ENCODE peak calls at places on chromosomes 13 and 19, in nine cellular contexts. One of them, this sample, is unnamed.

GRCh38 chr19:55581145-55581827 is 638 bp upstream of the ZNF579 start:
- DNase-seq in A549: peak; percentile 60
- DNase-seq in IMR-90: no peak
- DNase-seq in endothelial cell of umbilical vein: no peak
- DNase-seq in lower leg skin: no peak
- DNase-seq in breast epithelium: no peak
- DNase-seq in stomach: peak; percentile 40
- DNase-seq in esophagus muscularis mucosa: no peak
- DNase-seq in uterus: no peak
- DNase-seq in this sample: no peak

GRCh38 chr19:45764947-45765346 is 4.1 kb downstream of the SIX5 start:
- DNase-seq in A549: no peak
- DNase-seq in IMR-90: no peak
- DNase-seq in endothelial cell of umbilical vein: no peak
- DNase-seq in lower leg skin: no peak
- DNase-seq in breast epithelium: no peak
- DNase-seq in stomach: no peak
- DNase-seq in esophagus muscularis mucosa: no peak
- DNase-seq in uterus: peak; percentile 22
- DNase-seq in this sample: no peak

GRCh38 chr19:15672580-15673175 is at the start of gene CYP4F12:
- DNase-seq in A549: peak; percentile 84
- DNase-seq in IMR-90: no peak
- DNase-seq in endothelial cell of umbilical vein: no peak
- DNase-seq in lower leg skin: peak; percentile 83
- DNase-seq in breast epithelium: peak; percentile 67
- DNase-seq in stomach: peak; percentile 84
- DNase-seq in esophagus muscularis mucosa: peak; percentile 94
- DNase-seq in uterus: peak; percentile 92
- DNase-seq in this sample: peak; percentile 91

GRCh38 chr13:78675112-78675511 is 16.2 kb upstream of the OBI1 start:
- DNase-seq in A549: no peak
- DNase-seq in IMR-90: no peak
- DNase-seq in endothelial cell of umbilical vein: no peak
- DNase-seq in lower leg skin: no peak
- DNase-seq in breast epithelium: no peak
- DNase-seq in stomach: no peak
- DNase-seq in esophagus muscularis mucosa: no peak
- DNase-seq in uterus: no peak
- DNase-seq in this sample: no peak

GRCh38 chr19:47637550-47637949 is 28.6 kb downstream of the BICRA start:
- DNase-seq in A549: no peak
- DNase-seq in IMR-90: no peak
- DNase-seq in endothelial cell of umbilical vein: no peak
- DNase-seq in lower leg skin: no peak
- DNase-seq in breast epithelium: no peak
- DNase-seq in stomach: no peak
- DNase-seq in esophagus muscularis mucosa: no peak
- DNase-seq in uterus: no peak
- DNase-seq in this sample: no peak

GRCh38 chr13:24176351-24177101 is 16.0 kb downstream of the SPATA13 start:
- DNase-seq in A549: no peak
- DNase-seq in IMR-90: no peak
- DNase-seq in endothelial cell of umbilical vein: peak; percentile 88
- DNase-seq in lower leg skin: no peak
- DNase-seq in breast epithelium: no peak
- DNase-seq in stomach: no peak
- DNase-seq in esophagus muscularis mucosa: no peak
- DNase-seq in uterus: no peak
- DNase-seq in this sample: no peak

GRCh38 chr19:16258440-16258903 is 60.8 kb downstream of the AP1M1 start:
- DNase-seq in A549: no peak
- DNase-seq in IMR-90: no peak
- DNase-seq in endothelial cell of umbilical vein: peak; percentile 94
- DNase-seq in lower leg skin: peak; percentile 68
- DNase-seq in breast epithelium: no peak
- DNase-seq in stomach: peak; percentile 68
- DNase-seq in esophagus muscularis mucosa: peak; percentile 94
- DNase-seq in uterus: peak; percentile 46
- DNase-seq in this sample: peak; percentile 82

GRCh38 chr19:56720281-56720680 is 48.7 kb upstream of the ZNF835 start:
- DNase-seq in A549: no peak
- DNase-seq in IMR-90: no peak
- DNase-seq in endothelial cell of umbilical vein: no peak
- DNase-seq in lower leg skin: no peak
- DNase-seq in breast epithelium: no peak
- DNase-seq in stomach: no peak
- DNase-seq in esophagus muscularis mucosa: no peak
- DNase-seq in uterus: peak; percentile 19
- DNase-seq in this sample: no peak

GRCh38 chr19:27909185-27909840 is 1303.6 kb downstream of the UQCRFS1 start:
- DNase-seq in A549: no peak
- DNase-seq in IMR-90: no peak
- DNase-seq in endothelial cell of umbilical vein: no peak
- DNase-seq in lower leg skin: no peak
- DNase-seq in breast epithelium: no peak
- DNase-seq in stomach: no peak
- DNase-seq in esophagus muscularis mucosa: no peak
- DNase-seq in uterus: no peak
- DNase-seq in this sample: no peak

GRCh38 chr13:32581177-32581786 is 5.0 kb upstream of the PDS5B start:
- DNase-seq in A549: no peak
- DNase-seq in IMR-90: peak; percentile 47
- DNase-seq in endothelial cell of umbilical vein: peak; percentile 26
- DNase-seq in lower leg skin: no peak
- DNase-seq in breast epithelium: no peak
- DNase-seq in stomach: no peak
- DNase-seq in esophagus muscularis mucosa: no peak
- DNase-seq in uterus: no peak
- DNase-seq in this sample: no peak

GRCh38 chr13:78604782-78605611 is 1.6 kb upstream of the POU4F1 start:
- DNase-seq in A549: peak; percentile 61
- DNase-seq in IMR-90: peak; percentile 8
- DNase-seq in endothelial cell of umbilical vein: no peak
- DNase-seq in lower leg skin: no peak
- DNase-seq in breast epithelium: no peak
- DNase-seq in stomach: no peak
- DNase-seq in esophagus muscularis mucosa: no peak
- DNase-seq in uterus: no peak
- DNase-seq in this sample: no peak

DNA sequence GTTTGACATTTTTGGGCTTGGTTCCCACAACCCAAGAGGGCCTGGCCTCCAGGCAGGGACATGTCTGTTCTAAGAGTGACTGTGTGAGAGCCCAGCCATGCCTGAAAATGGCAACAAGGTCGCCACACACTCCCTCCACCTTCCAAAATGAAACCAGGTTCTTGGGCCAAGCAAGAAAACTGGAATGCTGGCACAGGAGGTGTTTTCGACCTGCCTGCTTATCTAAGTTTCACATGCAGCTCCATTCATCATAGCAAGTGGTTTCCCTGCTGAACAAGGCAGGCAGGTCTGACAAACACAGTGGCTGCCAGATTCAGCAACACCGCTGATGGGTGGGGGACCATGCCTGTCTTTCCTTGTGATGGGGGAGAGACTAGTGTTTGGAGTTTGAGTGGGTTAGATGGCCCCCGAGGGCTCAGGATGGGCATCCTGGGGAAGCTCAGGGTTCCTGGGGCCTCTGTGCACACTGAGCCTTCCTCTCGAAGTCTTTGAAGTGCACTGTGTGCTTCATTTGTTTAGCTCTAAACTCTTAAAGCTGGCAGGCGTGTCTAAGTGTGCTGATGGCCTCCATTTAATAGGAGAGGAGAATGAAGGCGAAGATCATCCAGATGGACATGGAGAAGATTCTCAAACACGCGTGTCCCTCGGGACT is 17.9 kb upstream of the GAS6 start:
- DNase-seq in A549: no peak
- DNase-seq in IMR-90: no peak
- DNase-seq in endothelial cell of umbilical vein: peak; percentile 82
- DNase-seq in lower leg skin: peak; percentile 34
- DNase-seq in breast epithelium: no peak
- DNase-seq in stomach: peak; percentile 73
- DNase-seq in esophagus muscularis mucosa: peak; percentile 91
- DNase-seq in uterus: no peak
- DNase-seq in this sample: peak; percentile 74
- H3K4me3 ChIP-seq in A549: no peak overlapping the region
- H3K4me3 ChIP-seq in IMR-90: no peak overlapping the region
- H3K4me3 ChIP-seq in endothelial cell of umbilical vein: no peak overlapping the region
- H3K4me3 ChIP-seq in lower leg skin: no peak overlapping the region
- H3K4me3 ChIP-seq in breast epithelium: no peak overlapping the region
- H3K4me3 ChIP-seq in stomach: no peak overlapping the region
- H3K4me3 ChIP-seq in esophagus muscularis mucosa: no peak overlapping the region
- H3K4me3 ChIP-seq in uterus: no peak overlapping the region
- H3K4me3 ChIP-seq in this sample: no peak overlapping the region

DNA sequence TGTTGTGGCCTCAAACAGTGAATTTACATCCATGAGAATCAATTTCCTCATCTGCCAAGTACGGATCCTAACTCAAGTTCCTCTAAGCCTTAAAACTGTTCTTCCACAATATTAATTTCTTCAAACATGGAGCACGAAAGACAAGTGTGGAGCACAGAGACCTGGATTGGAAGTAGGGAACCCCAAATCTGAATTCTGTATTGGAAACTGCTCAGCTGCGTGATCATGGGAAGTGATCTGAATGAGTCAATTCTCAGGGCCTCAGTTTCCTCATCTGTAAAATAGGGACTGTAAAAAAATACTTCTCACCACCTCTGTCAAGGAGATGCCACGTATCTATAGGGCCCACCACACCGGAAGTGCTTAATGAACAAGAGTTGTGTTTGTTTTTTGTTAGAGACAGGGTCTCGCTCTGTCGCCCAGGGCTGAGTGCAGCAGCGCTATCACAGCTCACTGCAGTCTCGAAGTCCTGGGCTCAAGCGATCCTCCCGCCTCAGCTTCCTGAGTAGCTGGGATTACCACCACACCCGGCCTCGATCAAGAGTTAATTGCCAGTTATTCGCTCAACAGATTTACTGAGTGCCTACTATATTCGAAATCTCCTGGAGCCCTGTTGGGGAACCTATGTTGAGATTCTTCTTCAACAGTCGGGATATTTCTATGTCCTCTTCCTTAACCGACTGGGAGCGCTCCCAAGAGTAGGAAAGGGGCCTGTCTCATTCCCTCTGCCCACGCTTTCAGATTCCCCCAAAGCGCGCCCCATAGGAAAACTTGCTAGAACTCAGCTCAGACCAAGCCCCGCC is 1.6 kb downstream of the SERTAD3 start:
- DNase-seq in A549: no peak
- DNase-seq in IMR-90: no peak
- DNase-seq in endothelial cell of umbilical vein: no peak
- DNase-seq in lower leg skin: no peak
- DNase-seq in breast epithelium: no peak
- DNase-seq in stomach: no peak
- DNase-seq in esophagus muscularis mucosa: no peak
- DNase-seq in uterus: no peak
- DNase-seq in this sample: no peak
- TF ChIP-seq POLR2A in A549: no peak
- TF ChIP-seq POLR2A in IMR-90: peak; percentile 74
- TF ChIP-seq POLR2A in endothelial cell of umbilical vein: no peak
- TF ChIP-seq POLR2A in lower leg skin: no peak
- TF ChIP-seq POLR2A in breast epithelium: no peak
- TF ChIP-seq POLR2A in stomach: no peak
- TF ChIP-seq POLR2A in esophagus muscularis mucosa: no peak
- TF ChIP-seq POLR2A in uterus: no peak
- TF ChIP-seq POLR2A in this sample: no peak

DNA sequence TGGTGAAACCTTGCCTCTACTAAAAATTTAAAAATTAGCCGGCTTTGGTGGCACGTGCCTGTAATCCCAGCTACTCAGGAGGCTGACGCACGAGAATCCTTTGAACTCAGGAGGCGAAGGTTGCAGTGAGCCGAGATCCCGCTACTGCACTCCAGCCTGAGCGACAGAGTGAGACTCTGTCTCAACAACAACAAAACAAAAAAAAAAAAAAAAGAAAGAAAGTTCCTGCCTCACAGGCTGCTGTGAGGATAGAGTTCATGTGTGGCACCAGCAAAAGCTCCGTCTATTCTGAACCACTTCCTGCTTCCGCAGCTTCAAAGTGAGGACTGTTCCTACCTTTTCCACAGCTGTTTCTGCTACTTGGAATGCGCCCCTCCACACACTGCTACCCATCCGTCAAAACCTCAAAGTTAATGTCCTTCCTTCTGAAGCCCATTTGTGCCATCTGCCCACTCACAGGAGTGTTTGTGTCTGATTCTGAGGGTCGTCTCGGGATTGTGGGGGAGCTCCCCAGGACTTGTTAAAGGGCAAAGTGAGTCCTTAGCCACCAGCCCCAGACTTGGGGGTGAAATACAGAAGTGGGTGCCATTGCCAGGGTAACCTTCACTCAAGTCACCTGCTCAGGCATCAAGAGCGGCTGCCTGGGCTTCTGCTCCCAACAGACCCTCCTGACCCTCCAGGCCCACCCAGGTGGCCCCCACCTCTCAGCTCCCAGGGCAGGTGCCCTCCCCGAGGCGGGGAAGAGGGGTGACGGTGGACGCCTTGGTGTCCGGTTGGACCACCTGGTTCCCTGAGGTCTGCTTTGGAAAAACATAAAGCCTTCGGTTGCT is 2.9 kb downstream of the MFSD12 start:
- DNase-seq in A549: no peak
- DNase-seq in IMR-90: no peak
- DNase-seq in endothelial cell of umbilical vein: no peak
- DNase-seq in lower leg skin: no peak
- DNase-seq in breast epithelium: no peak
- DNase-seq in stomach: no peak
- DNase-seq in esophagus muscularis mucosa: no peak
- DNase-seq in uterus: no peak
- DNase-seq in this sample: no peak
- H3K4me3 ChIP-seq in A549: no peak overlapping the region
- H3K4me3 ChIP-seq in IMR-90: no peak overlapping the region
- H3K4me3 ChIP-seq in endothelial cell of umbilical vein: no peak overlapping the region
- H3K4me3 ChIP-seq in lower leg skin: no peak overlapping the region
- H3K4me3 ChIP-seq in breast epithelium: no peak overlapping the region
- H3K4me3 ChIP-seq in stomach: no peak overlapping the region
- H3K4me3 ChIP-seq in esophagus muscularis mucosa: no peak overlapping the region
- H3K4me3 ChIP-seq in uterus: no peak overlapping the region
- H3K4me3 ChIP-seq in this sample: no peak overlapping the region

GRCh38 chr19:41324921-41325639 is 15.1 kb downstream of the CCDC97 start:
- DNase-seq in A549: peak; percentile 79
- DNase-seq in IMR-90: peak; percentile 90
- DNase-seq in endothelial cell of umbilical vein: peak; percentile 89
- DNase-seq in lower leg skin: peak; percentile 51
- DNase-seq in breast epithelium: no peak
- DNase-seq in stomach: no peak
- DNase-seq in esophagus muscularis mucosa: no peak
- DNase-seq in uterus: peak; percentile 80
- DNase-seq in this sample: no peak
- TF ChIP-seq POLR2A in A549: peak; percentile 25
- TF ChIP-seq POLR2A in IMR-90: peak; percentile 76
- TF ChIP-seq POLR2A in endothelial cell of umbilical vein: peak; percentile 86
- TF ChIP-seq POLR2A in lower leg skin: no peak
- TF ChIP-seq POLR2A in breast epithelium: no peak
- TF ChIP-seq POLR2A in stomach: no peak
- TF ChIP-seq POLR2A in esophagus muscularis mucosa: no peak
- TF ChIP-seq POLR2A in uterus: no peak
- TF ChIP-seq POLR2A in this sample: no peak